ENCODE peak calls at places on chromosomes 13 and 19, in five cellular contexts. C is AG04449, S is fibroblast of lung, F is dorsolateral prefrontal cortex, Y is body of pancreas. A is an unnamed sample.

GRCh38 chr13:45595968-45596367 is 19.6 kb downstream of the ERICH6B start:
- DNase-seq in F (no peak), S (no peak), Y (no peak), C (no peak), A (no peak)

GRCh38 chr13:70189981-70190380 is 81.7 kb upstream of the KLHL1 start:
- DNase-seq in S (no peak), C (no peak), Y (no peak), F (no peak), A (no peak)

GRCh38 chr19:41627966-41628675 is 1.2 kb upstream of the CEACAM4 start:
- DNase-seq in Y (no peak), C (no peak), F (no peak), S (no peak), A (no peak)

GRCh38 chr13:30615851-30616311 is 1.8 kb upstream of the USPL1 start:
- DNase-seq in C (no peak), S (peak), Y (no peak), F (no peak), A (peak)

GRCh38 chr13:64591981-64592380 is 2638.2 kb downstream of the PCDH9 start:
- DNase-seq in F (no peak), S (peak), C (peak), Y (no peak), A (no peak)

GRCh38 chr13:109816112-109816978 is 30.0 kb upstream of the IRS2 start:
- DNase-seq in Y (peak), F (no peak), C (no peak), S (no peak), A (no peak)

GRCh38 chr13:111404746-111405145 is 84.3 kb downstream of the TEX29 start:
- DNase-seq in C (no peak), Y (no peak), F (no peak), S (no peak), A (no peak)

GRCh38 chr13:54034047-54034446 is 1005.4 kb downstream of the OLFM4 start:
- DNase-seq in C (no peak), Y (no peak), F (no peak), S (no peak), A (no peak)

GRCh38 chr13:71877280-71877653 is 10.3 kb upstream of the DACH1 start:
- DNase-seq in F (no peak), C (no peak), Y (no peak), S (no peak), A (no peak)

GRCh38 chr13:95193509-95194230 is 107.6 kb downstream of the ABCC4 start:
- DNase-seq in Y (no peak), C (no peak), F (no peak), S (no peak), A (no peak)

GRCh38 chr19:41206926-41207750 is 11.9 kb upstream of the AXL start:
- DNase-seq in S (peak), C (no peak), F (no peak), Y (peak), A (no peak)

GRCh38 chr13:76038920-76039716 is 403.0 kb downstream of the LMO7 start:
- DNase-seq in S (no peak), C (no peak), Y (no peak), F (no peak), A (no peak)

GRCh38 chr13:108176685-108177274 is 38.6 kb downstream of the LIG4 start:
- DNase-seq in C (no peak), S (peak), Y (peak), F (no peak), A (no peak)

GRCh38 chr13:40770609-40770933 is 419 bp downstream of the MRPS31 start:
- DNase-seq in Y (no peak), C (no peak), S (no peak), F (no peak), A (no peak)

GRCh38 chr13:40765602-40766001 is 5.4 kb downstream of the MRPS31 start:
- DNase-seq in S (no peak), C (no peak), Y (no peak), F (no peak), A (no peak)

GRCh38 chr13:40762849-40763248 is 8.1 kb downstream of the MRPS31 start:
- DNase-seq in C (no peak), F (no peak), S (no peak), Y (no peak), A (no peak)

GRCh38 chr13:40769970-40770369 is 1.0 kb downstream of the MRPS31 start:
- DNase-seq in S (no peak), C (no peak), Y (no peak), F (no peak), A (no peak)

DNA sequence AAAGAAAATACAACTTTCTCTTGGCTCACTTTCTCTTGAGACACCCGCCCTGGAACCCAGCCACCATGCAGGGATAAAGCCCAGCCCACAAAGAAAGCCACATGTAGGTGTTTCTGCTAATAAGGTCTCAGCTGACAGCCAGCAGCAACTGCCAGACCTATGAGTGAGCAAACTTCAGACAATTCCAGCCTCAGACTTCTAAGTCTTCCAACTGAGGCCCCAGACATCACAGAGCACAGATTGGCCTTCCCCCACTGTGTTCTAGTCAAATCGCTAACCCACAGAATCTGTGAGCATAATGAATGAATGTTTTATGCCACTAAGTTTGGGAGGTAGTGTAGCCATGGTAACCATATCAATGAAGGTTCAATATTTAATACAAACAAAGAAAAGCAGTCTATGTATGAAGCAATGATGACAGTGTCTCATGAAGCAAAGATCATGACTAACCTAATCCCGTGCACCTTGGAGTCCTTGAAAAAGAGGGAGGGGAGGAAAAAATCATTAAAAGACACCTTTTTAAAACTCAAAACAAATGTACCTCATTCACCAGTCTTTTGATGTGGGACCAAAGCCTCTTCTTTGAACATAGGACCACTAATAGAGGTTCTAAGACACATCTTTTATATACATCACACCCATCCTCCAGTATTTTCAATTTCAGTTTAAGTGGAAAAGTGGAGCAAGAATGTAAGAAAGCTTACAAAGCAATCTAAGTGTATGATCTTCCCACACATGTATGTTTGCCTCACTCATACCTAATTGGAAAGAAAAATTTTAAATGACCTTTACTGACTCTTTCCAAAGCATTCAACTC is 6.2 kb downstream of the MRPS31 start:
- DNase-seq in Y (peak), S (no peak), F (no peak), C (no peak), A (peak)
- H3K4me3 ChIP-seq in Y (no peak), S (no peak), F (no peak), C (no peak), A (no peak)

DNA sequence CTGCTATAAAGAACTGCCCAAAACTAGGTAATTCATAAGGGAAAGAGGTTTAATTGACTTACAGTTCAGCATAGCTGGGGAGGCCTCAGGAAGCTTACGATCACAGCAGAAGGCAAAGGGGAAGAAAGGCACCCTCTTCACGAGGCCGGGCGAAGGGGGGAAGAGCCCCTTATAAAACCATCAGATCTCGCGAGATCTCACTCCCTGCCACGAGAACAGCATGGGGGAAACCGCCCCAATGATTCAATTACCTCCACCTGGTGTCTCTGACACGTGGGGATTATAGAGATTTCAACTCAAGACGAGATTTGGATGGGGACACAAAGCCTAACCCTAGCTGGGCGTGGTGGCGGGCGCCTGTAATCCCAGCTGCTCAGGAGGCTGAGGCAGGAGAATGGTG is 42.8 kb downstream of the SLC6A16 start:
- DNase-seq in C (no peak), F (no peak), Y (no peak), S (no peak), A (no peak)
- TF ChIP-seq CTCF in C (no peak), F (no peak), Y (no peak), S (no peak), A (no peak)

GRCh38 chr19:33301900-33302174 is 497 bp downstream of the CEBPA start:
- DNase-seq in Y (no peak), F (no peak), C (no peak), S (no peak), A (no peak)
- H3K4me3 ChIP-seq in Y (peak), F (peak), C (peak), S (no peak), A (no peak)

GRCh38 chr13:27449936-27450828 is at the start of gene MTIF3:
- DNase-seq in Y (peak), S (peak), F (peak), C (peak), A (peak)
- TF ChIP-seq CTCF in Y (peak), S (peak), F (no peak), C (no peak), A (no peak)

GRCh38 chr19:17390665-17391370 is 3.2 kb downstream of the CCDC194 start:
- DNase-seq in F (peak), Y (peak), C (peak), S (peak), A (peak)

GRCh38 chr19:17389957-17390664 is 3.9 kb downstream of the CCDC194 start:
- DNase-seq in C (no peak), Y (no peak), F (no peak), S (no peak), A (no peak)

GRCh38 chr19:17391371-17392151 is 2.4 kb downstream of the CCDC194 start:
- DNase-seq in S (no peak), C (no peak), Y (no peak), F (no peak), A (no peak)

GRCh38 chr19:17385878-17386611 is 8.0 kb downstream of the CCDC194 start:
- DNase-seq in S (peak), C (no peak), F (no peak), Y (peak), A (no peak)

GRCh38 chr19:17389288-17389687 is 4.7 kb downstream of the CCDC194 start:
- DNase-seq in Y (no peak), S (no peak), C (no peak), F (no peak), A (no peak)
- H3K4me3 ChIP-seq in Y (no peak), S (no peak), C (no peak), F (no peak), A (no peak)

GRCh38 chr19:39345956-39346355 is 3.7 kb downstream of the SAMD4B start:
- DNase-seq in Y (no peak), C (no peak), S (no peak), F (no peak), A (no peak)
- TF ChIP-seq CTCF in Y (no peak), C (no peak), S (peak), F (no peak), A (peak)

GRCh38 chr19:33062902-33063301 is 1.8 kb downstream of the RHPN2 start:
- DNase-seq in S (no peak), F (no peak), Y (no peak), C (no peak), A (no peak)
- H3K4me3 ChIP-seq in S (no peak), F (no peak), Y (no peak), C (no peak), A (no peak)

DNA sequence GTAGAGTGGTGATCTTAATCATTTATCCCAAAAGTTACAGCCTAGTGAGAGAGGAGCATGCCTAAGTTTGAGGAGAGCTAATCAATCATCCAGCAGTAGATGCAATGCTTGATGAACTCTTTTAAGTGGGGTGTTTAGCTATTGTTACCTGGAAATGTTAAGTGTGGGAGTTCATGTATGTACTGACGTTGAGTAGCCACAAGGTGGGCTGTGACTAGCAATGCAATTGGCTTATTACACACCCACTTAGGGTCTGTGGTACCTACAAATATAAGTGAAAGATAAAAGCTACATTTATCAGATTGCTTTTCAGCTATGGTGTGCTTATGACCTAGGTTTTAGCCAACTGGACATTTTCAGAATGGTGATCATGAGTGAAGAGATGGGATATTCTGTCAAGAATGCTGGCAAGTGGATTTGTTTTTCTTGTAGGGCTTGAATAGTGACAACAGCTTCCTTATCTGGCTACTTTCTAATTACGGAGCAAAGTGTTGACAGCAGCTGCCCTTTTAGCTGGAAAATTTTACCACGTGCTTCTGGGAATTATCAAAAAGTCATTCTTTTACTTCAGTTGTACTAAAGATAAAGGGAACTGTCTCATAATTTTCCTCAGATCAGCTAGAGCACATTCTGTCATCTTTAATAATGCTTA is 170.6 kb downstream of the POSTN start:
- DNase-seq in C (no peak), S (no peak), F (no peak), Y (no peak), A (no peak)
- TF ChIP-seq CTCF in C (no peak), S (no peak), F (no peak), Y (no peak), A (no peak)

GRCh38 chr19:6476155-6476895 is 5.3 kb downstream of the DENND1C start:
- DNase-seq in F (peak), S (peak), Y (peak), C (no peak), A (peak)
- H3K4me3 ChIP-seq in F (peak), S (no peak), Y (no peak), C (no peak), A (peak)

DNA sequence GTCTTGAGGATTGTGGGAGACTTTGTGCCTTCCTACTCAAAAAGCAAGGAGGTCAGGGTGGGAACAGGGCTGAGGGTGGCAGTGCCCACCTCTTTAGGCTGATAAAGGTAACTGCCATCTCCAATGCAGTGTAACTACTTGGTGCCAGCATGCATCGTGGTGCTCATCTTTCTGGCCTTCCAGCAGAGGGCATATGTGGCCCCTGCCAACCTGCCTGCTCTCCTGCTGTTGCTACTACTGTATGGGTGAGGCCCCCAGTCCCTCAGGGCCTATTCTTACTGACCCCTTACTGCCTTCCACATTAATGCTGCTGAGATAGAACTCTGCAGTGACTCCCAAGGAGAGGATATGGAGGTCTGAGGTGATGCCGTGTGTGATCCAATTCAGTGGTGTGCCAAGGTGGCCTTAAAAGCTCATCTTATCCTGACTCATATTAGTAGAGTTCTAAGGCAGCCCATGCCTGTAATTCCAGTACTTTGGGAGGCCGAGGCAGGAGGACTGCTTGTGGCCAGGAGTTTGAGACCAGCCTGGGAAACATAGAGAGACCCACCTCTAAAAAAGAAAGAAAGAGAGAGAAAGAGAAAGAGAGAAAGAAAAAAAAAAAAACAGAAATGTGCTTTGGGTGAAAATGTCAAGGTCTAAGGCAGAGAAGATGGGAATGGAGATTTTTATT is 9.6 kb upstream of the ARHGAP45 start:
- DNase-seq in S (peak), F (no peak), C (no peak), Y (no peak), A (peak)
- TF ChIP-seq CTCF in S (no peak), F (no peak), C (no peak), Y (no peak), A (no peak)